ENCODE peak calls at places on chromosomes 7 and 10, in six cellular contexts. One of them, this sample, is unnamed.

GRCh38 chr10:110398419-110399162 is 93.9 kb upstream of the SMNDC1 start:
- DNase-seq in COR-L47: no peak
- DNase-seq in H54: peak; percentile 75
- DNase-seq in iris pigment epithelial cell: peak; percentile 97
- DNase-seq in T-helper 1 cell: no peak
- DNase-seq in T follicular helper cell: no peak
- DNase-seq in this sample: no peak

GRCh38 chr7:55245271-55245723 is 119.8 kb upstream of the LANCL2 start:
- DNase-seq in COR-L47: no peak
- DNase-seq in H54: peak; percentile 94
- DNase-seq in iris pigment epithelial cell: peak; percentile 75
- DNase-seq in T-helper 1 cell: no peak
- DNase-seq in T follicular helper cell: no peak
- DNase-seq in this sample: no peak

GRCh38 chr10:5977471-5978370 is at the start of gene IL15RA:
- DNase-seq in COR-L47: no peak
- DNase-seq in H54: peak; percentile 74
- DNase-seq in iris pigment epithelial cell: peak; percentile 58
- DNase-seq in T-helper 1 cell: peak; percentile 88
- DNase-seq in T follicular helper cell: peak; percentile 74
- DNase-seq in this sample: no peak

GRCh38 chr7:12303096-12303495 is 92.0 kb downstream of the TMEM106B start:
- DNase-seq in COR-L47: no peak
- DNase-seq in H54: no peak
- DNase-seq in iris pigment epithelial cell: peak; percentile 17
- DNase-seq in T-helper 1 cell: no peak
- DNase-seq in T follicular helper cell: no peak
- DNase-seq in this sample: no peak

GRCh38 chr10:19385846-19386455 is 337.4 kb downstream of the MALRD1 start:
- DNase-seq in COR-L47: no peak
- DNase-seq in H54: no peak
- DNase-seq in iris pigment epithelial cell: no peak
- DNase-seq in T-helper 1 cell: no peak
- DNase-seq in T follicular helper cell: no peak
- DNase-seq in this sample: no peak

GRCh38 chr10:79310911-79311573 is 36.2 kb upstream of the PPIF start:
- DNase-seq in COR-L47: no peak
- DNase-seq in H54: no peak
- DNase-seq in iris pigment epithelial cell: no peak
- DNase-seq in T-helper 1 cell: no peak
- DNase-seq in T follicular helper cell: no peak
- DNase-seq in this sample: no peak

GRCh38 chr7:105637755-105638154 is 56.5 kb upstream of the EFCAB10 start:
- DNase-seq in COR-L47: no peak
- DNase-seq in H54: no peak
- DNase-seq in iris pigment epithelial cell: no peak
- DNase-seq in T-helper 1 cell: no peak
- DNase-seq in T follicular helper cell: no peak
- DNase-seq in this sample: peak; percentile 39

GRCh38 chr10:105769248-105770184 is 1128.4 kb downstream of the SORCS3 start:
- DNase-seq in COR-L47: no peak
- DNase-seq in H54: no peak
- DNase-seq in iris pigment epithelial cell: no peak
- DNase-seq in T-helper 1 cell: no peak
- DNase-seq in T follicular helper cell: no peak
- DNase-seq in this sample: no peak

GRCh38 chr7:57772126-57772924 is 322.3 kb downstream of the ZNF716 start:
- DNase-seq in COR-L47: no peak
- DNase-seq in H54: no peak
- DNase-seq in iris pigment epithelial cell: no peak
- DNase-seq in T-helper 1 cell: no peak
- DNase-seq in T follicular helper cell: no peak
- DNase-seq in this sample: no peak

GRCh38 chr10:15188629-15189028 is 20.1 kb upstream of the NMT2 start:
- DNase-seq in COR-L47: no peak
- DNase-seq in H54: no peak
- DNase-seq in iris pigment epithelial cell: no peak
- DNase-seq in T-helper 1 cell: no peak
- DNase-seq in T follicular helper cell: no peak
- DNase-seq in this sample: no peak

GRCh38 chr7:126856691-126857291 is 395.9 kb downstream of the GRM8 start:
- DNase-seq in COR-L47: no peak
- DNase-seq in H54: peak; percentile 9
- DNase-seq in iris pigment epithelial cell: peak; percentile 9
- DNase-seq in T-helper 1 cell: no peak
- DNase-seq in T follicular helper cell: no peak
- DNase-seq in this sample: no peak

GRCh38 chr7:50469181-50469580 is 19.0 kb upstream of the FIGNL1 start:
- DNase-seq in COR-L47: no peak
- DNase-seq in H54: no peak
- DNase-seq in iris pigment epithelial cell: no peak
- DNase-seq in T-helper 1 cell: no peak
- DNase-seq in T follicular helper cell: no peak
- DNase-seq in this sample: no peak

GRCh38 chr7:47847207-47847606 is 101.1 kb downstream of the PKD1L1 start:
- DNase-seq in COR-L47: no peak
- DNase-seq in H54: no peak
- DNase-seq in iris pigment epithelial cell: peak; percentile 4
- DNase-seq in T-helper 1 cell: no peak
- DNase-seq in T follicular helper cell: no peak
- DNase-seq in this sample: no peak

GRCh38 chr10:122206471-122207065 is 64.5 kb upstream of the BTBD16 start:
- DNase-seq in COR-L47: no peak
- DNase-seq in H54: no peak
- DNase-seq in iris pigment epithelial cell: peak; percentile 9
- DNase-seq in T-helper 1 cell: no peak
- DNase-seq in T follicular helper cell: no peak
- DNase-seq in this sample: no peak

GRCh38 chr10:90856261-90856660 is 1.6 kb downstream of the HTR7 start:
- DNase-seq in COR-L47: no peak
- DNase-seq in H54: no peak
- DNase-seq in iris pigment epithelial cell: no peak
- DNase-seq in T-helper 1 cell: no peak
- DNase-seq in T follicular helper cell: no peak
- DNase-seq in this sample: no peak

GRCh38 chr7:115630049-115630448 is 400.5 kb downstream of the TFEC start:
- DNase-seq in COR-L47: no peak
- DNase-seq in H54: no peak
- DNase-seq in iris pigment epithelial cell: no peak
- DNase-seq in T-helper 1 cell: no peak
- DNase-seq in T follicular helper cell: no peak
- DNase-seq in this sample: no peak

GRCh38 chr7:44486693-44487092 is 3.8 kb downstream of the NUDCD3 start:
- DNase-seq in COR-L47: no peak
- DNase-seq in H54: no peak
- DNase-seq in iris pigment epithelial cell: peak; percentile 42
- DNase-seq in T-helper 1 cell: peak; percentile 16
- DNase-seq in T follicular helper cell: no peak
- DNase-seq in this sample: no peak

GRCh38 chr10:14552010-14552409 is 221.3 kb upstream of the FRMD4A start:
- DNase-seq in COR-L47: no peak
- DNase-seq in H54: no peak
- DNase-seq in iris pigment epithelial cell: no peak
- DNase-seq in T-helper 1 cell: no peak
- DNase-seq in T follicular helper cell: no peak
- DNase-seq in this sample: no peak

GRCh38 chr7:117019786-117020604 is 66.7 kb downstream of the ST7 start:
- DNase-seq in COR-L47: peak; percentile 94
- DNase-seq in H54: no peak
- DNase-seq in iris pigment epithelial cell: peak; percentile 97
- DNase-seq in T-helper 1 cell: no peak
- DNase-seq in T follicular helper cell: no peak
- DNase-seq in this sample: peak; percentile 93

GRCh38 chr7:108420482-108420908 is 35.7 kb downstream of the NRCAM start:
- DNase-seq in COR-L47: no peak
- DNase-seq in H54: no peak
- DNase-seq in iris pigment epithelial cell: no peak
- DNase-seq in T-helper 1 cell: no peak
- DNase-seq in T follicular helper cell: no peak
- DNase-seq in this sample: no peak

GRCh38 chr10:44390585-44391072 is 5.7 kb upstream of the CXCL12 start:
- DNase-seq in COR-L47: no peak
- DNase-seq in H54: no peak
- DNase-seq in iris pigment epithelial cell: no peak
- DNase-seq in T-helper 1 cell: no peak
- DNase-seq in T follicular helper cell: no peak
- DNase-seq in this sample: no peak

GRCh38 chr10:29795856-29796255 is 161.1 kb upstream of the SVIL start:
- DNase-seq in COR-L47: no peak
- DNase-seq in H54: no peak
- DNase-seq in iris pigment epithelial cell: peak; percentile 45
- DNase-seq in T-helper 1 cell: no peak
- DNase-seq in T follicular helper cell: no peak
- DNase-seq in this sample: no peak

GRCh38 chr10:8044908-8045727 is 9.4 kb upstream of the GATA3 start:
- DNase-seq in COR-L47: no peak
- DNase-seq in H54: no peak
- DNase-seq in iris pigment epithelial cell: no peak
- DNase-seq in T-helper 1 cell: no peak
- DNase-seq in T follicular helper cell: no peak
- DNase-seq in this sample: no peak

GRCh38 chr10:5291501-5292195 is 73.1 kb upstream of the UCN3 start:
- DNase-seq in COR-L47: no peak
- DNase-seq in H54: peak; percentile 34
- DNase-seq in iris pigment epithelial cell: peak; percentile 95
- DNase-seq in T-helper 1 cell: peak; percentile 93
- DNase-seq in T follicular helper cell: peak; percentile 52
- DNase-seq in this sample: peak; percentile 76

GRCh38 chr10:51170518-51171245 is 96.4 kb downstream of the PRKG1 start:
- DNase-seq in COR-L47: no peak
- DNase-seq in H54: no peak
- DNase-seq in iris pigment epithelial cell: peak; percentile 14
- DNase-seq in T-helper 1 cell: no peak
- DNase-seq in T follicular helper cell: no peak
- DNase-seq in this sample: no peak

GRCh38 chr10:3950676-3951275 is 165.8 kb upstream of the KLF6 start:
- DNase-seq in COR-L47: no peak
- DNase-seq in H54: no peak
- DNase-seq in iris pigment epithelial cell: no peak
- DNase-seq in T-helper 1 cell: no peak
- DNase-seq in T follicular helper cell: no peak
- DNase-seq in this sample: no peak

GRCh38 chr7:155813791-155814568 is 1.7 kb upstream of the SHH start:
- DNase-seq in COR-L47: no peak
- DNase-seq in H54: no peak
- DNase-seq in iris pigment epithelial cell: no peak
- DNase-seq in T-helper 1 cell: no peak
- DNase-seq in T follicular helper cell: no peak
- DNase-seq in this sample: no peak

GRCh38 chr7:91228927-91229326 is 35.3 kb upstream of the FZD1 start:
- DNase-seq in COR-L47: peak; percentile 19
- DNase-seq in H54: no peak
- DNase-seq in iris pigment epithelial cell: no peak
- DNase-seq in T-helper 1 cell: no peak
- DNase-seq in T follicular helper cell: no peak
- DNase-seq in this sample: no peak

GRCh38 chr10:100775346-100775745 is 30.0 kb downstream of the PAX2 start:
- DNase-seq in COR-L47: no peak
- DNase-seq in H54: peak; percentile 70
- DNase-seq in iris pigment epithelial cell: no peak
- DNase-seq in T-helper 1 cell: no peak
- DNase-seq in T follicular helper cell: no peak
- DNase-seq in this sample: no peak

GRCh38 chr7:70681847-70682350 is 450.0 kb upstream of the GALNT17 start:
- DNase-seq in COR-L47: no peak
- DNase-seq in H54: no peak
- DNase-seq in iris pigment epithelial cell: no peak
- DNase-seq in T-helper 1 cell: peak; percentile 25
- DNase-seq in T follicular helper cell: no peak
- DNase-seq in this sample: no peak

GRCh38 chr10:69571618-69572158 is 1.5 kb downstream of the NEUROG3 start:
- DNase-seq in COR-L47: no peak
- DNase-seq in H54: no peak
- DNase-seq in iris pigment epithelial cell: no peak
- DNase-seq in T-helper 1 cell: no peak
- DNase-seq in T follicular helper cell: no peak
- DNase-seq in this sample: no peak

GRCh38 chr10:63681965-63682704 is 160.9 kb downstream of the REEP3 start:
- DNase-seq in COR-L47: no peak
- DNase-seq in H54: no peak
- DNase-seq in iris pigment epithelial cell: peak; percentile 84
- DNase-seq in T-helper 1 cell: no peak
- DNase-seq in T follicular helper cell: no peak
- DNase-seq in this sample: no peak

GRCh38 chr7:122858310-122858709 is 27.9 kb downstream of the CADPS2 start:
- DNase-seq in COR-L47: no peak
- DNase-seq in H54: no peak
- DNase-seq in iris pigment epithelial cell: no peak
- DNase-seq in T-helper 1 cell: no peak
- DNase-seq in T follicular helper cell: no peak
- DNase-seq in this sample: no peak

GRCh38 chr7:151244871-151245346 is 3.6 kb downstream of the SMARCD3 start:
- DNase-seq in COR-L47: no peak
- DNase-seq in H54: no peak
- DNase-seq in iris pigment epithelial cell: no peak
- DNase-seq in T-helper 1 cell: no peak
- DNase-seq in T follicular helper cell: no peak
- DNase-seq in this sample: no peak

GRCh38 chr10:130065251-130065650 is 45.4 kb downstream of the C10orf143 start:
- DNase-seq in COR-L47: no peak
- DNase-seq in H54: no peak
- DNase-seq in iris pigment epithelial cell: no peak
- DNase-seq in T-helper 1 cell: no peak
- DNase-seq in T follicular helper cell: no peak
- DNase-seq in this sample: no peak

GRCh38 chr7:91064938-91065337 is 199.3 kb upstream of the FZD1 start:
- DNase-seq in COR-L47: no peak
- DNase-seq in H54: no peak
- DNase-seq in iris pigment epithelial cell: peak; percentile 23
- DNase-seq in T-helper 1 cell: no peak
- DNase-seq in T follicular helper cell: no peak
- DNase-seq in this sample: no peak

This sample was measured in NCI-H748 treated with DMSO at 0.1 percent for 48 hours.